ENCODE peak calls at places on chromosomes 11 and 22, in ten cellular contexts. One of them, this sample, is unnamed.

GRCh38 chr11:4019891-4020290 is 74.7 kb upstream of the RRM1 start:
- DNase-seq in Caco-2: no peak
- DNase-seq in CD8-positive, alpha-beta T cell: no peak
- DNase-seq in body of pancreas: no peak
- DNase-seq in DND-41: no peak
- DNase-seq in sigmoid colon: no peak
- DNase-seq in uterus: no peak
- DNase-seq in lung: no peak
- DNase-seq in psoas muscle: no peak
- DNase-seq in IMR-90: peak; percentile 25
- DNase-seq in this sample: no peak

GRCh38 chr11:106197438-106197837 is 120.0 kb downstream of the AASDHPPT start:
- DNase-seq in uterus: no peak
- DNase-seq in sigmoid colon: no peak
- DNase-seq in lung: no peak
- DNase-seq in CD8-positive, alpha-beta T cell: no peak
- DNase-seq in body of pancreas: no peak
- DNase-seq in Caco-2: no peak
- DNase-seq in psoas muscle: no peak
- DNase-seq in IMR-90: no peak
- DNase-seq in DND-41: no peak
- DNase-seq in this sample: no peak

GRCh38 chr11:83097671-83098070 is 26.0 kb upstream of the RAB30 start:
- DNase-seq in CD8-positive, alpha-beta T cell: no peak
- DNase-seq in body of pancreas: no peak
- DNase-seq in uterus: no peak
- DNase-seq in psoas muscle: no peak
- DNase-seq in lung: no peak
- DNase-seq in IMR-90: peak; percentile 29
- DNase-seq in Caco-2: no peak
- DNase-seq in DND-41: no peak
- DNase-seq in sigmoid colon: no peak
- DNase-seq in this sample: no peak

GRCh38 chr22:34804588-34804987 is 261.4 kb upstream of the ISX start:
- DNase-seq in body of pancreas: no peak
- DNase-seq in sigmoid colon: no peak
- DNase-seq in uterus: no peak
- DNase-seq in Caco-2: peak; percentile 20
- DNase-seq in CD8-positive, alpha-beta T cell: no peak
- DNase-seq in IMR-90: no peak
- DNase-seq in DND-41: no peak
- DNase-seq in lung: no peak
- DNase-seq in psoas muscle: no peak
- DNase-seq in this sample: no peak

GRCh38 chr11:69854719-69855118 is 35.5 kb upstream of the FGF3 start:
- DNase-seq in body of pancreas: no peak
- DNase-seq in DND-41: no peak
- DNase-seq in Caco-2: no peak
- DNase-seq in IMR-90: peak; percentile 50
- DNase-seq in sigmoid colon: no peak
- DNase-seq in psoas muscle: no peak
- DNase-seq in CD8-positive, alpha-beta T cell: no peak
- DNase-seq in lung: no peak
- DNase-seq in uterus: no peak
- DNase-seq in this sample: no peak

GRCh38 chr11:128871165-128871564 is 4.1 kb upstream of the KCNJ1 start:
- DNase-seq in DND-41: no peak
- DNase-seq in sigmoid colon: no peak
- DNase-seq in lung: no peak
- DNase-seq in Caco-2: no peak
- DNase-seq in body of pancreas: no peak
- DNase-seq in CD8-positive, alpha-beta T cell: no peak
- DNase-seq in psoas muscle: no peak
- DNase-seq in uterus: no peak
- DNase-seq in IMR-90: no peak
- DNase-seq in this sample: no peak

GRCh38 chr11:131653244-131653643 is 282.8 kb downstream of the NTM start:
- DNase-seq in CD8-positive, alpha-beta T cell: no peak
- DNase-seq in sigmoid colon: no peak
- DNase-seq in psoas muscle: no peak
- DNase-seq in lung: no peak
- DNase-seq in DND-41: peak; percentile 52
- DNase-seq in IMR-90: no peak
- DNase-seq in uterus: no peak
- DNase-seq in Caco-2: no peak
- DNase-seq in body of pancreas: no peak
- DNase-seq in this sample: no peak

GRCh38 chr11:96013459-96014213 is 89.7 kb upstream of the MTMR2 start:
- DNase-seq in DND-41: peak; percentile 77
- DNase-seq in IMR-90: no peak
- DNase-seq in lung: no peak
- DNase-seq in uterus: no peak
- DNase-seq in psoas muscle: no peak
- DNase-seq in body of pancreas: no peak
- DNase-seq in CD8-positive, alpha-beta T cell: no peak
- DNase-seq in sigmoid colon: peak; percentile 57
- DNase-seq in Caco-2: no peak
- DNase-seq in this sample: no peak

GRCh38 chr11:46682773-46683752 is 17.4 kb downstream of the ARHGAP1 start:
- DNase-seq in Caco-2: no peak
- DNase-seq in body of pancreas: no peak
- DNase-seq in CD8-positive, alpha-beta T cell: no peak
- DNase-seq in uterus: peak; percentile 36
- DNase-seq in lung: no peak
- DNase-seq in psoas muscle: no peak
- DNase-seq in IMR-90: no peak
- DNase-seq in sigmoid colon: no peak
- DNase-seq in DND-41: no peak
- DNase-seq in this sample: no peak

GRCh38 chr11:72780291-72781062 is 13.4 kb downstream of the STARD10 start:
- DNase-seq in DND-41: no peak
- DNase-seq in Caco-2: no peak
- DNase-seq in sigmoid colon: no peak
- DNase-seq in uterus: no peak
- DNase-seq in lung: no peak
- DNase-seq in body of pancreas: no peak
- DNase-seq in CD8-positive, alpha-beta T cell: no peak
- DNase-seq in IMR-90: no peak
- DNase-seq in psoas muscle: no peak
- DNase-seq in this sample: no peak

GRCh38 chr22:46802608-46803027 is 40.2 kb downstream of the TBC1D22A start:
- DNase-seq in sigmoid colon: peak; percentile 45
- DNase-seq in psoas muscle: no peak
- DNase-seq in uterus: no peak
- DNase-seq in CD8-positive, alpha-beta T cell: no peak
- DNase-seq in lung: no peak
- DNase-seq in Caco-2: no peak
- DNase-seq in IMR-90: no peak
- DNase-seq in DND-41: no peak
- DNase-seq in body of pancreas: no peak
- DNase-seq in this sample: no peak

GRCh38 chr11:113528982-113529381 is 53.8 kb upstream of the DRD2 start:
- DNase-seq in lung: no peak
- DNase-seq in psoas muscle: no peak
- DNase-seq in IMR-90: no peak
- DNase-seq in sigmoid colon: no peak
- DNase-seq in body of pancreas: no peak
- DNase-seq in DND-41: no peak
- DNase-seq in Caco-2: peak; percentile 28
- DNase-seq in CD8-positive, alpha-beta T cell: no peak
- DNase-seq in uterus: no peak
- DNase-seq in this sample: peak; percentile 92

GRCh38 chr11:10623797-10624761 is 55.6 kb upstream of the LYVE1 start:
- DNase-seq in uterus: no peak
- DNase-seq in CD8-positive, alpha-beta T cell: no peak
- DNase-seq in body of pancreas: peak; percentile 23
- DNase-seq in psoas muscle: peak; percentile 43
- DNase-seq in IMR-90: peak; percentile 37
- DNase-seq in DND-41: no peak
- DNase-seq in lung: peak; percentile 71
- DNase-seq in Caco-2: peak; percentile 81
- DNase-seq in sigmoid colon: peak; percentile 76
- DNase-seq in this sample: no peak
- TF ChIP-seq CTCF in uterus: peak; percentile 24
- TF ChIP-seq CTCF in CD8-positive, alpha-beta T cell: no peak
- TF ChIP-seq CTCF in body of pancreas: no peak
- TF ChIP-seq CTCF in psoas muscle: peak; percentile 48
- TF ChIP-seq CTCF in IMR-90: peak; percentile 54
- TF ChIP-seq CTCF in DND-41: peak; percentile 46
- TF ChIP-seq CTCF in lung: peak; percentile 4
- TF ChIP-seq CTCF in Caco-2: peak; percentile 79
- TF ChIP-seq CTCF in sigmoid colon: peak; percentile 18
- TF ChIP-seq CTCF in this sample: no peak

GRCh38 chr22:50278461-50278860 is 8.3 kb upstream of the MAPK11 start:
- DNase-seq in IMR-90: no peak
- DNase-seq in body of pancreas: no peak
- DNase-seq in lung: no peak
- DNase-seq in DND-41: no peak
- DNase-seq in Caco-2: no peak
- DNase-seq in sigmoid colon: no peak
- DNase-seq in psoas muscle: no peak
- DNase-seq in CD8-positive, alpha-beta T cell: no peak
- DNase-seq in uterus: no peak
- DNase-seq in this sample: no peak
- H3K4me1 ChIP-seq in IMR-90: peaks cover 8% of the 10 kb centered on the region
- H3K4me1 ChIP-seq in body of pancreas: peaks cover 26% of the 10 kb centered on the region
- H3K4me1 ChIP-seq in lung: peaks cover 6% of the 10 kb centered on the region
- H3K4me1 ChIP-seq in DND-41: no peaks in the 10 kb centered on the region
- H3K4me1 ChIP-seq in Caco-2: peaks cover 18% of the 10 kb centered on the region
- H3K4me1 ChIP-seq in sigmoid colon: peaks cover 15% of the 10 kb centered on the region
- H3K4me1 ChIP-seq in psoas muscle: peaks cover 4% of the 10 kb centered on the region
- H3K4me1 ChIP-seq in CD8-positive, alpha-beta T cell: peaks cover 4% of the 10 kb centered on the region
- H3K4me1 ChIP-seq in uterus: no peaks in the 10 kb centered on the region
- H3K4me1 ChIP-seq in this sample: peaks cover 5% of the 10 kb centered on the region

DNA sequence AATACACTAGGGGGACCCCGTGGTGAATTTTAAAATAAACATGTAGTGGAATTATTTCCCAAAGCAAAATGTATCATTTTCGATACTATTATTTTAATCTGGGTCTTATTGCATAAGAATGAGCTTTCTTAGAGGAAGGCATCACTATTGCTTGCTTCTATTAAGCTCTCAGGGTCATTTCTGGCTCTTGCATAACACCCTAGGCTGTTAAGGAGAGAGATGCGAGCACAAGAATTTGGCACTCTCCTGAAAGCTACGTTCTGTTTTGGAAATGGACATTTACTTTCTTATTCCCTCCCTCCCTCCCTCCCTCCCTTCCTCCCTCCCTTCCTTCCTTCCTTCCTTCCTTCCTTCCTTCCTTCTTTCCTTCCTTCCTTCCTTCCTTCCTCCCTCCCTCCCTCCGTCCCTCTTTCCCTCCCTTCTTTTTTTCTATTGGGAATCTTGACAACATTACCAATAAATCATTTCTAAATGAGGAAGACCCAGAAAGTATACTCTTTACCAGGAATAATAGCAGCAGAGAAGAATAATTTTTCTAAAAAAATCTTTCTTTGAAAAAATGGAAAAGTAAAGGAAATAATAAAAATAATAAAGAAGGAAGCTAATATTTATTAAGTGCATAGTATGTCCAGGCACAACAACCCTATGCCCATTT is 83.6 kb upstream of the BDNF start:
- DNase-seq in lung: no peak
- DNase-seq in sigmoid colon: no peak
- DNase-seq in psoas muscle: no peak
- DNase-seq in uterus: no peak
- DNase-seq in IMR-90: no peak
- DNase-seq in DND-41: no peak
- DNase-seq in body of pancreas: no peak
- DNase-seq in CD8-positive, alpha-beta T cell: no peak
- DNase-seq in Caco-2: no peak
- DNase-seq in this sample: no peak
- TF ChIP-seq CTCF in lung: no peak
- TF ChIP-seq CTCF in sigmoid colon: no peak
- TF ChIP-seq CTCF in psoas muscle: no peak
- TF ChIP-seq CTCF in uterus: no peak
- TF ChIP-seq CTCF in IMR-90: no peak
- TF ChIP-seq CTCF in DND-41: no peak
- TF ChIP-seq CTCF in body of pancreas: no peak
- TF ChIP-seq CTCF in CD8-positive, alpha-beta T cell: no peak
- TF ChIP-seq CTCF in Caco-2: no peak
- TF ChIP-seq CTCF in this sample: no peak

GRCh38 chr11:64854534-64855502 is 10.4 kb upstream of the CDC42BPG start:
- DNase-seq in CD8-positive, alpha-beta T cell: no peak
- DNase-seq in DND-41: no peak
- DNase-seq in IMR-90: peak; percentile 91
- DNase-seq in body of pancreas: peak; percentile 79
- DNase-seq in uterus: peak; percentile 88
- DNase-seq in psoas muscle: peak; percentile 93
- DNase-seq in lung: peak; percentile 90
- DNase-seq in Caco-2: peak; percentile 67
- DNase-seq in sigmoid colon: peak; percentile 94
- DNase-seq in this sample: peak; percentile 81
- H3K4me1 ChIP-seq in CD8-positive, alpha-beta T cell: peaks cover 95% of the 10 kb centered on the region
- H3K4me1 ChIP-seq in DND-41: peaks cover 21% of the 10 kb centered on the region
- H3K4me1 ChIP-seq in IMR-90: peaks cover 33% of the 10 kb centered on the region
- H3K4me1 ChIP-seq in body of pancreas: peaks cover 33% of the 10 kb centered on the region
- H3K4me1 ChIP-seq in uterus: peaks cover 14% of the 10 kb centered on the region
- H3K4me1 ChIP-seq in psoas muscle: peaks cover 94% of the 10 kb centered on the region
- H3K4me1 ChIP-seq in lung: peaks cover 62% of the 10 kb centered on the region
- H3K4me1 ChIP-seq in Caco-2: peaks cover 39% of the 10 kb centered on the region
- H3K4me1 ChIP-seq in sigmoid colon: peaks cover 80% of the 10 kb centered on the region
- H3K4me1 ChIP-seq in this sample: peaks cover 15% of the 10 kb centered on the region

GRCh38 chr22:19876941-19877625 is 22.4 kb upstream of the GNB1L start:
- DNase-seq in IMR-90: no peak
- DNase-seq in Caco-2: no peak
- DNase-seq in CD8-positive, alpha-beta T cell: no peak
- DNase-seq in psoas muscle: no peak
- DNase-seq in DND-41: no peak
- DNase-seq in uterus: peak; percentile 13
- DNase-seq in body of pancreas: no peak
- DNase-seq in sigmoid colon: peak; percentile 57
- DNase-seq in lung: no peak
- DNase-seq in this sample: peak; percentile 36

GRCh38 chr22:19875061-19875530 is 20.4 kb upstream of the GNB1L start:
- DNase-seq in IMR-90: no peak
- DNase-seq in uterus: peak; percentile 15
- DNase-seq in psoas muscle: peak; percentile 7
- DNase-seq in body of pancreas: no peak
- DNase-seq in CD8-positive, alpha-beta T cell: no peak
- DNase-seq in lung: no peak
- DNase-seq in Caco-2: no peak
- DNase-seq in sigmoid colon: peak; percentile 65
- DNase-seq in DND-41: no peak
- DNase-seq in this sample: peak; percentile 45

GRCh38 chr22:19874307-19875060 is 19.8 kb upstream of the GNB1L start:
- DNase-seq in IMR-90: no peak
- DNase-seq in psoas muscle: peak; percentile 22
- DNase-seq in body of pancreas: no peak
- DNase-seq in CD8-positive, alpha-beta T cell: no peak
- DNase-seq in uterus: peak; percentile 41
- DNase-seq in Caco-2: no peak
- DNase-seq in lung: peak; percentile 86
- DNase-seq in sigmoid colon: peak; percentile 63
- DNase-seq in DND-41: no peak
- DNase-seq in this sample: peak; percentile 51

GRCh38 chr22:19876314-19876940 is 21.8 kb upstream of the GNB1L start:
- DNase-seq in lung: no peak
- DNase-seq in Caco-2: no peak
- DNase-seq in sigmoid colon: peak; percentile 45
- DNase-seq in uterus: peak; percentile 35
- DNase-seq in body of pancreas: no peak
- DNase-seq in CD8-positive, alpha-beta T cell: no peak
- DNase-seq in DND-41: no peak
- DNase-seq in IMR-90: no peak
- DNase-seq in psoas muscle: peak; percentile 9
- DNase-seq in this sample: peak; percentile 46

GRCh38 chr22:19875531-19876313 is 21.0 kb upstream of the GNB1L start:
- DNase-seq in IMR-90: no peak
- DNase-seq in uterus: peak; percentile 35
- DNase-seq in DND-41: no peak
- DNase-seq in psoas muscle: peak; percentile 12
- DNase-seq in sigmoid colon: peak; percentile 59
- DNase-seq in Caco-2: no peak
- DNase-seq in body of pancreas: no peak
- DNase-seq in CD8-positive, alpha-beta T cell: no peak
- DNase-seq in lung: no peak
- DNase-seq in this sample: peak; percentile 49
- TF ChIP-seq CTCF in IMR-90: no peak
- TF ChIP-seq CTCF in uterus: no peak
- TF ChIP-seq CTCF in DND-41: no peak
- TF ChIP-seq CTCF in psoas muscle: no peak
- TF ChIP-seq CTCF in sigmoid colon: no peak
- TF ChIP-seq CTCF in Caco-2: no peak
- TF ChIP-seq CTCF in body of pancreas: no peak
- TF ChIP-seq CTCF in CD8-positive, alpha-beta T cell: no peak
- TF ChIP-seq CTCF in lung: no peak
- TF ChIP-seq CTCF in this sample: no peak